ENCODE peak calls at places on chromosomes 3 and 15, in ten cellular contexts. One of them, this sample, is unnamed.

GRCh38 chr15:48748535-48748934 is 62.3 kb downstream of the CEP152 start:
- DNase-seq in naive thymus-derived CD4-positive, alpha-beta T cell: no peak
- DNase-seq in substantia nigra: no peak
- DNase-seq in CD8-positive, alpha-beta T cell: no peak
- DNase-seq in body of pancreas: no peak
- DNase-seq in IMR-90: peak; percentile 64
- DNase-seq in left ventricle myocardium inferior: no peak
- DNase-seq in sigmoid colon: no peak
- DNase-seq in psoas muscle: no peak
- DNase-seq in fibroblast of lung: peak; percentile 73
- DNase-seq in this sample: no peak

GRCh38 chr15:87672309-87672897 is 584.1 kb downstream of the NTRK3 start:
- DNase-seq in naive thymus-derived CD4-positive, alpha-beta T cell: no peak
- DNase-seq in substantia nigra: no peak
- DNase-seq in CD8-positive, alpha-beta T cell: no peak
- DNase-seq in body of pancreas: peak; percentile 6
- DNase-seq in IMR-90: peak; percentile 41
- DNase-seq in left ventricle myocardium inferior: peak; percentile 16
- DNase-seq in sigmoid colon: no peak
- DNase-seq in psoas muscle: no peak
- DNase-seq in fibroblast of lung: peak; percentile 39
- DNase-seq in this sample: no peak

GRCh38 chr15:29021901-29022300 is 136.1 kb downstream of the APBA2 start:
- DNase-seq in naive thymus-derived CD4-positive, alpha-beta T cell: no peak
- DNase-seq in substantia nigra: peak; percentile 53
- DNase-seq in CD8-positive, alpha-beta T cell: no peak
- DNase-seq in body of pancreas: no peak
- DNase-seq in IMR-90: peak; percentile 41
- DNase-seq in left ventricle myocardium inferior: no peak
- DNase-seq in sigmoid colon: no peak
- DNase-seq in psoas muscle: no peak
- DNase-seq in fibroblast of lung: peak; percentile 91
- DNase-seq in this sample: no peak

GRCh38 chr3:175105066-175105465 is 245.9 kb downstream of the NAALADL2 start:
- DNase-seq in naive thymus-derived CD4-positive, alpha-beta T cell: no peak
- DNase-seq in substantia nigra: no peak
- DNase-seq in CD8-positive, alpha-beta T cell: no peak
- DNase-seq in body of pancreas: no peak
- DNase-seq in IMR-90: peak; percentile 72
- DNase-seq in left ventricle myocardium inferior: no peak
- DNase-seq in sigmoid colon: no peak
- DNase-seq in psoas muscle: no peak
- DNase-seq in fibroblast of lung: peak; percentile 45
- DNase-seq in this sample: no peak

GRCh38 chr3:42161050-42161935 is 70.1 kb downstream of the TRAK1 start:
- DNase-seq in naive thymus-derived CD4-positive, alpha-beta T cell: no peak
- DNase-seq in substantia nigra: no peak
- DNase-seq in CD8-positive, alpha-beta T cell: no peak
- DNase-seq in body of pancreas: no peak
- DNase-seq in IMR-90: peak; percentile 50
- DNase-seq in left ventricle myocardium inferior: no peak
- DNase-seq in sigmoid colon: peak; percentile 17
- DNase-seq in psoas muscle: no peak
- DNase-seq in fibroblast of lung: peak; percentile 53
- DNase-seq in this sample: no peak

GRCh38 chr15:93291380-93291779 is 202.4 kb upstream of the RGMA start:
- DNase-seq in naive thymus-derived CD4-positive, alpha-beta T cell: no peak
- DNase-seq in substantia nigra: no peak
- DNase-seq in CD8-positive, alpha-beta T cell: no peak
- DNase-seq in body of pancreas: no peak
- DNase-seq in IMR-90: no peak
- DNase-seq in left ventricle myocardium inferior: no peak
- DNase-seq in sigmoid colon: no peak
- DNase-seq in psoas muscle: no peak
- DNase-seq in fibroblast of lung: no peak
- DNase-seq in this sample: no peak

GRCh38 chr3:115072265-115073008 is 74.7 kb downstream of the ZBTB20 start:
- DNase-seq in naive thymus-derived CD4-positive, alpha-beta T cell: no peak
- DNase-seq in substantia nigra: no peak
- DNase-seq in CD8-positive, alpha-beta T cell: no peak
- DNase-seq in body of pancreas: no peak
- DNase-seq in IMR-90: peak; percentile 46
- DNase-seq in left ventricle myocardium inferior: no peak
- DNase-seq in sigmoid colon: no peak
- DNase-seq in psoas muscle: no peak
- DNase-seq in fibroblast of lung: peak; percentile 82
- DNase-seq in this sample: no peak

GRCh38 chr3:9142346-9142745 is 107.1 kb downstream of the SRGAP3 start:
- DNase-seq in naive thymus-derived CD4-positive, alpha-beta T cell: no peak
- DNase-seq in substantia nigra: no peak
- DNase-seq in CD8-positive, alpha-beta T cell: no peak
- DNase-seq in body of pancreas: no peak
- DNase-seq in IMR-90: no peak
- DNase-seq in left ventricle myocardium inferior: no peak
- DNase-seq in sigmoid colon: no peak
- DNase-seq in psoas muscle: no peak
- DNase-seq in fibroblast of lung: peak; percentile 17
- DNase-seq in this sample: no peak

GRCh38 chr15:76200083-76200465 is 111.2 kb downstream of the ETFA start:
- DNase-seq in naive thymus-derived CD4-positive, alpha-beta T cell: no peak
- DNase-seq in substantia nigra: no peak
- DNase-seq in CD8-positive, alpha-beta T cell: no peak
- DNase-seq in body of pancreas: no peak
- DNase-seq in IMR-90: no peak
- DNase-seq in left ventricle myocardium inferior: no peak
- DNase-seq in sigmoid colon: peak; percentile 56
- DNase-seq in psoas muscle: no peak
- DNase-seq in fibroblast of lung: no peak
- DNase-seq in this sample: no peak

GRCh38 chr3:175476489-175476888 is 617.4 kb downstream of the NAALADL2 start:
- DNase-seq in naive thymus-derived CD4-positive, alpha-beta T cell: no peak
- DNase-seq in substantia nigra: no peak
- DNase-seq in CD8-positive, alpha-beta T cell: no peak
- DNase-seq in body of pancreas: no peak
- DNase-seq in IMR-90: no peak
- DNase-seq in left ventricle myocardium inferior: no peak
- DNase-seq in sigmoid colon: no peak
- DNase-seq in psoas muscle: no peak
- DNase-seq in fibroblast of lung: no peak
- DNase-seq in this sample: no peak

GRCh38 chr3:14780927-14781507 is 37.7 kb upstream of the FGD5 start:
- DNase-seq in naive thymus-derived CD4-positive, alpha-beta T cell: no peak
- DNase-seq in substantia nigra: no peak
- DNase-seq in CD8-positive, alpha-beta T cell: no peak
- DNase-seq in body of pancreas: peak; percentile 62
- DNase-seq in IMR-90: peak; percentile 30
- DNase-seq in left ventricle myocardium inferior: peak; percentile 64
- DNase-seq in sigmoid colon: peak; percentile 72
- DNase-seq in psoas muscle: peak; percentile 35
- DNase-seq in fibroblast of lung: peak; percentile 23
- DNase-seq in this sample: peak; percentile 87

GRCh38 chr3:48591886-48592518 is 3.1 kb downstream of the COL7A1 start:
- DNase-seq in naive thymus-derived CD4-positive, alpha-beta T cell: no peak
- DNase-seq in substantia nigra: no peak
- DNase-seq in CD8-positive, alpha-beta T cell: no peak
- DNase-seq in body of pancreas: no peak
- DNase-seq in IMR-90: no peak
- DNase-seq in left ventricle myocardium inferior: no peak
- DNase-seq in sigmoid colon: no peak
- DNase-seq in psoas muscle: no peak
- DNase-seq in fibroblast of lung: no peak
- DNase-seq in this sample: no peak

GRCh38 chr15:98978153-98978552 is 29.4 kb downstream of the PGPEP1L start:
- DNase-seq in naive thymus-derived CD4-positive, alpha-beta T cell: no peak
- DNase-seq in substantia nigra: no peak
- DNase-seq in CD8-positive, alpha-beta T cell: no peak
- DNase-seq in body of pancreas: no peak
- DNase-seq in IMR-90: no peak
- DNase-seq in left ventricle myocardium inferior: no peak
- DNase-seq in sigmoid colon: no peak
- DNase-seq in psoas muscle: no peak
- DNase-seq in fibroblast of lung: no peak
- DNase-seq in this sample: no peak

GRCh38 chr3:129602730-129603560 is 3.5 kb downstream of the PLXND1 start:
- DNase-seq in naive thymus-derived CD4-positive, alpha-beta T cell: no peak
- DNase-seq in substantia nigra: no peak
- DNase-seq in CD8-positive, alpha-beta T cell: no peak
- DNase-seq in body of pancreas: peak; percentile 83
- DNase-seq in IMR-90: peak; percentile 95
- DNase-seq in left ventricle myocardium inferior: peak; percentile 79
- DNase-seq in sigmoid colon: peak; percentile 91
- DNase-seq in psoas muscle: peak; percentile 76
- DNase-seq in fibroblast of lung: peak; percentile 94
- DNase-seq in this sample: no peak

GRCh38 chr3:196641278-196642058 is 2.0 kb downstream of the NRROS start:
- DNase-seq in naive thymus-derived CD4-positive, alpha-beta T cell: no peak
- DNase-seq in substantia nigra: no peak
- DNase-seq in CD8-positive, alpha-beta T cell: peak; percentile 40
- DNase-seq in body of pancreas: no peak
- DNase-seq in IMR-90: no peak
- DNase-seq in left ventricle myocardium inferior: no peak
- DNase-seq in sigmoid colon: no peak
- DNase-seq in psoas muscle: no peak
- DNase-seq in fibroblast of lung: no peak
- DNase-seq in this sample: no peak

GRCh38 chr3:188594137-188594536 is 440.2 kb downstream of the LPP start:
- DNase-seq in naive thymus-derived CD4-positive, alpha-beta T cell: no peak
- DNase-seq in substantia nigra: no peak
- DNase-seq in CD8-positive, alpha-beta T cell: no peak
- DNase-seq in body of pancreas: no peak
- DNase-seq in IMR-90: peak; percentile 95
- DNase-seq in left ventricle myocardium inferior: no peak
- DNase-seq in sigmoid colon: no peak
- DNase-seq in psoas muscle: no peak
- DNase-seq in fibroblast of lung: peak; percentile 98
- DNase-seq in this sample: no peak

GRCh38 chr15:72070817-72071447 is 47.0 kb downstream of the MYO9A start:
- DNase-seq in naive thymus-derived CD4-positive, alpha-beta T cell: no peak
- DNase-seq in substantia nigra: no peak
- DNase-seq in CD8-positive, alpha-beta T cell: no peak
- DNase-seq in body of pancreas: no peak
- DNase-seq in IMR-90: no peak
- DNase-seq in left ventricle myocardium inferior: no peak
- DNase-seq in sigmoid colon: no peak
- DNase-seq in psoas muscle: no peak
- DNase-seq in fibroblast of lung: no peak
- DNase-seq in this sample: no peak

GRCh38 chr15:66502491-66502890 is 2.2 kb downstream of the RPL4 start:
- DNase-seq in naive thymus-derived CD4-positive, alpha-beta T cell: no peak
- DNase-seq in substantia nigra: no peak
- DNase-seq in CD8-positive, alpha-beta T cell: no peak
- DNase-seq in body of pancreas: no peak
- DNase-seq in IMR-90: no peak
- DNase-seq in left ventricle myocardium inferior: no peak
- DNase-seq in sigmoid colon: no peak
- DNase-seq in psoas muscle: no peak
- DNase-seq in fibroblast of lung: no peak
- DNase-seq in this sample: no peak

GRCh38 chr3:122957707-122958210 is 69.8 kb downstream of the SEMA5B start:
- DNase-seq in naive thymus-derived CD4-positive, alpha-beta T cell: no peak
- DNase-seq in substantia nigra: no peak
- DNase-seq in CD8-positive, alpha-beta T cell: no peak
- DNase-seq in body of pancreas: no peak
- DNase-seq in IMR-90: no peak
- DNase-seq in left ventricle myocardium inferior: peak; percentile 65
- DNase-seq in sigmoid colon: no peak
- DNase-seq in psoas muscle: no peak
- DNase-seq in fibroblast of lung: peak; percentile 29
- DNase-seq in this sample: no peak
- H3K27ac ChIP-seq in naive thymus-derived CD4-positive, alpha-beta T cell: no peak overlapping the region
- H3K27ac ChIP-seq in substantia nigra: no peak overlapping the region
- H3K27ac ChIP-seq in CD8-positive, alpha-beta T cell: no peak overlapping the region
- H3K27ac ChIP-seq in body of pancreas: peak overlapping the region; percentile 25
- H3K27ac ChIP-seq in IMR-90: no peak overlapping the region
- H3K27ac ChIP-seq in left ventricle myocardium inferior: peak overlapping the region; percentile 89
- H3K27ac ChIP-seq in sigmoid colon: no peak overlapping the region
- H3K27ac ChIP-seq in psoas muscle: no peak overlapping the region
- H3K27ac ChIP-seq in fibroblast of lung: no peak overlapping the region
- H3K27ac ChIP-seq in this sample: no peak overlapping the region

GRCh38 chr3:57017481-57017880 is 43.0 kb upstream of the SPATA12 start:
- DNase-seq in naive thymus-derived CD4-positive, alpha-beta T cell: no peak
- DNase-seq in substantia nigra: peak; percentile 68
- DNase-seq in CD8-positive, alpha-beta T cell: no peak
- DNase-seq in body of pancreas: peak; percentile 31
- DNase-seq in IMR-90: no peak
- DNase-seq in left ventricle myocardium inferior: no peak
- DNase-seq in sigmoid colon: peak; percentile 77
- DNase-seq in psoas muscle: no peak
- DNase-seq in fibroblast of lung: peak; percentile 36
- DNase-seq in this sample: no peak
- H3K27ac ChIP-seq in naive thymus-derived CD4-positive, alpha-beta T cell: no peak overlapping the region
- H3K27ac ChIP-seq in substantia nigra: peak overlapping the region; percentile 83
- H3K27ac ChIP-seq in CD8-positive, alpha-beta T cell: no peak overlapping the region
- H3K27ac ChIP-seq in body of pancreas: no peak overlapping the region
- H3K27ac ChIP-seq in IMR-90: peak overlapping the region; percentile 1
- H3K27ac ChIP-seq in left ventricle myocardium inferior: no peak overlapping the region
- H3K27ac ChIP-seq in sigmoid colon: peak overlapping the region; percentile 79
- H3K27ac ChIP-seq in psoas muscle: no peak overlapping the region
- H3K27ac ChIP-seq in fibroblast of lung: no peak overlapping the region
- H3K27ac ChIP-seq in this sample: no peak overlapping the region

DNA sequence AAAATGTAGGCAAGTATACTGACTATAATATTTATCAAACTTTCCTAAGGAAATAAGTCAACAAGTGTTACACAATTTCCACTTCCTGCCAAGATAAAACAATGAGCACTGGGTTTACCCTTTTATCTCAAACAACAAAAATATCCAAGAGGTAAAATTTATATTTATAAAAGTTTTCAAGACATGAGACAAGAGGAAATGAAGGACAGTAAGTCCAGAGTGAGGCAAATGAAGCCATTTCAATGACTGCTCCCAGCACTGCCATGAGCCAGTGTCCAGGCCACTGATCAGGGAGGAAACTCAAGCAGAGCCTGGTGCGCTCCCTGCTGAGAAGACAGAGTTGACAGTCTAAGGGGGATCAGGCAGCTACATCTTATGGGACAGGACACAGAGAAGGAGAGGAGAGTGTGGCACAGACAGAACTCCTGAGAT is 439.4 kb downstream of the RAP2B start:
- DNase-seq in naive thymus-derived CD4-positive, alpha-beta T cell: no peak
- DNase-seq in substantia nigra: no peak
- DNase-seq in CD8-positive, alpha-beta T cell: no peak
- DNase-seq in body of pancreas: no peak
- DNase-seq in IMR-90: no peak
- DNase-seq in left ventricle myocardium inferior: no peak
- DNase-seq in sigmoid colon: no peak
- DNase-seq in psoas muscle: no peak
- DNase-seq in fibroblast of lung: no peak
- DNase-seq in this sample: no peak
- H3K27ac ChIP-seq in naive thymus-derived CD4-positive, alpha-beta T cell: no peak overlapping the region
- H3K27ac ChIP-seq in substantia nigra: no peak overlapping the region
- H3K27ac ChIP-seq in CD8-positive, alpha-beta T cell: no peak overlapping the region
- H3K27ac ChIP-seq in body of pancreas: no peak overlapping the region
- H3K27ac ChIP-seq in IMR-90: no peak overlapping the region
- H3K27ac ChIP-seq in left ventricle myocardium inferior: peak overlapping the region; percentile 76
- H3K27ac ChIP-seq in sigmoid colon: no peak overlapping the region
- H3K27ac ChIP-seq in psoas muscle: no peak overlapping the region
- H3K27ac ChIP-seq in fibroblast of lung: no peak overlapping the region
- H3K27ac ChIP-seq in this sample: peak overlapping the region; percentile 2

DNA sequence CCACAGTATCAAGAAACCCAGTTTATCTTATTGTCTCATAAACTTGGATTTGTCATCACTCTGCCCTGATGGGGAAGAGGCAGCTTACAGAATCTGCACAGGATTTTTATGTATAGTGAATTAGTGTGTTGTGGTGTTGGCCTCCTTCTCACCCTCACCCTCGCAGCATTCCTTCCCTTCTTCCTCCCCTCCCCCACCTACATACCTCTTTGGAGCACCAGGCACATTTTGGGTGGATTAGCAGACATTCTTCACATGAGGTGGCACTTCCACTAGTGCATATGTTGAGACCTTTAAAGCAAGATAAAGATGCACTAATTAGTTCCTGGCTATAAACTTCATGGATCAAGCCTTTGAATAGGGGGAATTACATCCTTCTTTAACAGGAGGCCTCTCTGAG is 13.9 kb downstream of the ITGB5 start:
- DNase-seq in naive thymus-derived CD4-positive, alpha-beta T cell: no peak
- DNase-seq in substantia nigra: no peak
- DNase-seq in CD8-positive, alpha-beta T cell: no peak
- DNase-seq in body of pancreas: no peak
- DNase-seq in IMR-90: no peak
- DNase-seq in left ventricle myocardium inferior: no peak
- DNase-seq in sigmoid colon: peak; percentile 1
- DNase-seq in psoas muscle: no peak
- DNase-seq in fibroblast of lung: no peak
- DNase-seq in this sample: no peak
- H3K27ac ChIP-seq in naive thymus-derived CD4-positive, alpha-beta T cell: no peak overlapping the region
- H3K27ac ChIP-seq in substantia nigra: no peak overlapping the region
- H3K27ac ChIP-seq in CD8-positive, alpha-beta T cell: no peak overlapping the region
- H3K27ac ChIP-seq in body of pancreas: no peak overlapping the region
- H3K27ac ChIP-seq in IMR-90: no peak overlapping the region
- H3K27ac ChIP-seq in left ventricle myocardium inferior: no peak overlapping the region
- H3K27ac ChIP-seq in sigmoid colon: no peak overlapping the region
- H3K27ac ChIP-seq in psoas muscle: no peak overlapping the region
- H3K27ac ChIP-seq in fibroblast of lung: no peak overlapping the region
- H3K27ac ChIP-seq in this sample: no peak overlapping the region